ENCODE peak calls at places on chromosome 4, in five cellular contexts. H, G, C, R and J are unnamed samples.
A peak's percentile ranks its signal among the peaks of the same experiment; 100 is the strongest.

GRCh38 chr4:118033148-118034060 is 882 bp upstream of the NDST3 start:
- DNase-seq in R (no peak), H (peak; percentile 87), G (peak; percentile 40), C (no peak), J (peak; percentile 22)

GRCh38 chr4:32435320-32435719 is 1715.2 kb downstream of the PCDH7 start:
- DNase-seq in H (no peak), G (no peak), C (no peak), R (no peak), J (no peak)

GRCh38 chr4:20195071-20195885 is 56.4 kb upstream of the SLIT2 start:
- DNase-seq in R (no peak), C (no peak), G (no peak), H (no peak), J (no peak)

GRCh38 chr4:185379326-185380295 is 16.1 kb downstream of the LRP2BP start:
- DNase-seq in G (no peak), H (no peak), R (no peak), C (no peak), J (no peak)

GRCh38 chr4:38386011-38386551 is 277.9 kb upstream of the KLF3 start:
- DNase-seq in H (no peak), G (no peak), C (no peak), R (no peak), J (no peak)

GRCh38 chr4:13626492-13627184 is 887 bp downstream of the BOD1L1 start:
- DNase-seq in R (no peak), C (no peak), G (no peak), H (no peak), J (no peak)

GRCh38 chr4:89311433-89311832 is 3.8 kb upstream of the GPRIN3 start:
- DNase-seq in H (no peak), G (no peak), R (no peak), C (no peak), J (no peak)

GRCh38 chr4:145069361-145069760 is 28.6 kb downstream of the ANAPC10 start:
- DNase-seq in G (peak; percentile 32), R (no peak), H (no peak), C (no peak), J (no peak)

GRCh38 chr4:40199999-40200880 is 3.4 kb downstream of the RHOH start:
- DNase-seq in R (peak; percentile 93), C (no peak), G (no peak), H (no peak), J (no peak)

GRCh38 chr4:54475546-54475945 is 182.2 kb upstream of the KIT start:
- DNase-seq in G (no peak), H (no peak), R (no peak), C (no peak), J (no peak)

GRCh38 chr4:156939151-156939550 is 32.4 kb downstream of the PDGFC start:
- DNase-seq in H (no peak), C (no peak), R (no peak), G (no peak), J (no peak)

GRCh38 chr4:25160714-25161598 is 707 bp upstream of the SEPSECS start:
- DNase-seq in R (no peak), G (no peak), C (peak; percentile 36), H (peak; percentile 25), J (no peak)

GRCh38 chr4:23674694-23675093 is 215.2 kb downstream of the PPARGC1A start:
- DNase-seq in G (no peak), H (no peak), R (no peak), C (no peak), J (no peak)

GRCh38 chr4:82726601-82727000 is 72.0 kb downstream of the SCD5 start:
- DNase-seq in R (no peak), H (no peak), G (no peak), C (no peak), J (no peak)

GRCh38 chr4:102665527-102665926 is 95.2 kb downstream of the MANBA start:
- DNase-seq in G (no peak), R (no peak), H (no peak), C (no peak), J (no peak)

GRCh38 chr4:180101348-180102083 is 2141.7 kb upstream of the TENM3 start:
- DNase-seq in C (no peak), H (no peak), G (no peak), R (no peak), J (no peak)

GRCh38 chr4:83108101-83108861 is 6.2 kb downstream of the PLAC8 start:
- DNase-seq in H (no peak), G (no peak), R (no peak), C (no peak), J (no peak)

GRCh38 chr4:38333219-38333618 is 330.8 kb upstream of the KLF3 start:
- DNase-seq in R (no peak), G (no peak), C (no peak), H (no peak), J (no peak)

GRCh38 chr4:13966241-13967195 is 339.0 kb upstream of the BOD1L1 start:
- DNase-seq in R (no peak), G (no peak), H (no peak), C (no peak), J (no peak)

GRCh38 chr4:19806865-19807264 is 444.8 kb upstream of the SLIT2 start:
- DNase-seq in H (no peak), R (no peak), C (no peak), G (no peak), J (no peak)

GRCh38 chr4:7236847-7237246 is 44.5 kb downstream of the SORCS2 start:
- DNase-seq in H (no peak), G (no peak), R (no peak), C (no peak), J (no peak)

GRCh38 chr4:4874254-4874653 is 14.8 kb downstream of the MSX1 start:
- DNase-seq in G (no peak), H (no peak), C (no peak), R (no peak), J (no peak)

GRCh38 chr4:143883529-143883928 is 21.8 kb downstream of the GYPE start:
- DNase-seq in C (no peak), H (no peak), R (no peak), G (no peak), J (no peak)

GRCh38 chr4:5706486-5707290 is 1.7 kb downstream of the EVC2 start:
- DNase-seq in C (no peak), H (no peak), R (no peak), G (no peak), J (no peak)

GRCh38 chr4:42366959-42367358 is 30.3 kb upstream of the SHISA3 start:
- DNase-seq in H (no peak), R (no peak), G (no peak), C (no peak), J (no peak)

GRCh38 chr4:38177792-38178665 is 217.8 kb downstream of the PTTG2 start:
- DNase-seq in G (no peak), R (no peak), H (no peak), C (peak; percentile 21), J (no peak)

GRCh38 chr4:38377195-38377594 is 286.8 kb upstream of the KLF3 start:
- DNase-seq in C (no peak), R (no peak), H (no peak), G (no peak), J (no peak)

GRCh38 chr4:107818301-107818910 is 6.3 kb upstream of the SGMS2 start:
- DNase-seq in R (no peak), C (no peak), G (no peak), H (no peak), J (no peak)

GRCh38 chr4:6198768-6199343 is 1.5 kb downstream of the JAKMIP1 start:
- DNase-seq in H (peak; percentile 89), C (no peak), R (no peak), G (no peak), J (no peak)

GRCh38 chr4:8176547-8177399 is 18.2 kb upstream of the ABLIM2 start:
- DNase-seq in C (peak; percentile 51), G (peak; percentile 19), R (no peak), H (peak; percentile 89), J (peak; percentile 40)

GRCh38 chr4:26719954-26720552 is 136.2 kb downstream of the TBC1D19 start:
- DNase-seq in G (peak; percentile 8), H (peak; percentile 12), C (peak; percentile 10), R (no peak), J (no peak)

GRCh38 chr4:81472249-81473085 is 760 bp upstream of the RASGEF1B start:
- DNase-seq in G (no peak), R (peak; percentile 24), H (peak; percentile 23), C (peak; percentile 47), J (no peak)

GRCh38 chr4:174023641-174024040 is 259.8 kb downstream of the FBXO8 start:
- DNase-seq in H (no peak), G (no peak), C (no peak), R (no peak), J (no peak)

GRCh38 chr4:2051086-2051485 is 8.0 kb upstream of the NAT8L start:
- DNase-seq in R (no peak), H (no peak), G (no peak), C (no peak), J (no peak)

GRCh38 chr4:75919914-75920313 is 17.7 kb upstream of the PPEF2 start:
- DNase-seq in H (no peak), R (no peak), G (no peak), C (no peak), J (no peak)
- TF ChIP-seq YY1 in H (no peak), R (no peak), G (no peak), C (no peak), J (no peak)

GRCh38 chr4:152077582-152077981 is 316.8 kb upstream of the GATB start:
- DNase-seq in H (no peak), G (no peak), R (no peak), C (no peak), J (no peak)
- H3K4me1 ChIP-seq in H (peaks cover 3% of the 10 kb centered on the region), G (no peaks in the 10 kb centered on the region), R (peaks cover 7% of the 10 kb centered on the region), C (no peaks in the 10 kb centered on the region), J (peaks cover 5% of the 10 kb centered on the region)

DNA sequence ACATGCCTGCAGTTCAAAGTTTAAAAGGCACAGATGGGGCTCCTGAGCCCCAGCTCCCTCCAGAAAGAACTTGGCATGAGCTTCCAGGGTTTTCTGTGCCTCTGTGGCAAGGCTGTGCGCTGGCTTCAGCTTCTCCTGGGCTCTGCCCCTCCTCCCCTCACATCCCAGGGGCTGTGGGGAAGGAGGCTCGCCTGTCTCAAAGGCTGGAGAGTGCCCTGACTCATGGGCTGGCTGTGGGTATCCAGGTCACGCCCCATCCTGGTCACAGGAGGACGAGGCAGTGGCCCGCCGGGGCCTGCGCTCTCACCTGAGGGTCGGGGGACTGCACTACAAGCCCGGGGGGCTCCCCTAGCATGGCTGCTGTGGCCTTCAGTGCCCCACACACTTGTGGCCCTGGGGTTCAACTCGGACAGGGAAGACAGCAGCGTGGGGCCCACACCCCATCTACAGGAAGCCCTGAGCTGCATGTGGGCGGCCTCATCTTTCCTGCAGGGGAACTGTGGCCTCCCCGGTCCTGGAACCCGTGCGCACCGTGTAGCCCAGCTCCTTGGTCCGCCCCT is 17.9 kb downstream of the LRPAP1 start:
- DNase-seq in G (no peak), H (no peak), C (no peak), R (no peak), J (no peak)
- H3K36me3 ChIP-seq in G (peaks cover 18% of the 10 kb centered on the region), H (peaks cover 3% of the 10 kb centered on the region), C (peaks cover 91% of the 10 kb centered on the region), R (peaks cover 3% of the 10 kb centered on the region), J (peaks cover 93% of the 10 kb centered on the region)

GRCh38 chr4:73606465-73606974 is 13.7 kb downstream of the RASSF6 start:
- DNase-seq in C (no peak), G (no peak), R (peak; percentile 74), H (no peak), J (no peak)

GRCh38 chr4:73600917-73601316 is 19.3 kb downstream of the RASSF6 start:
- DNase-seq in C (no peak), H (no peak), G (no peak), R (no peak), J (no peak)

GRCh38 chr4:73599182-73599581 is 21.1 kb downstream of the RASSF6 start:
- DNase-seq in R (no peak), G (peak; percentile 38), C (peak; percentile 29), H (no peak), J (no peak)

GRCh38 chr4:73603854-73604584 is 16.2 kb downstream of the RASSF6 start:
- DNase-seq in G (no peak), H (no peak), C (no peak), R (no peak), J (no peak)

GRCh38 chr4:73603307-73603710 is 16.9 kb downstream of the RASSF6 start:
- DNase-seq in H (no peak), C (no peak), G (no peak), R (no peak), J (no peak)
- TF ChIP-seq YY1 in H (no peak), C (no peak), G (no peak), R (no peak), J (no peak)